ENCODE peak calls at places on chromosome 3, in ten cellular contexts. R, G, V, F, I, M, L, N, A and E are unnamed samples.

GRCh38 chr3:166013073-166013679 is 176.0 kb upstream of the BCHE start:
- DNase-seq in R (peak; percentile 18), G (no peak), V (no peak), F (no peak), I (no peak), M (peak; percentile 29), L (no peak), N (peak; percentile 18), A (no peak), E (no peak)

GRCh38 chr3:177283983-177284382 is 86.7 kb upstream of the TBL1XR1 start:
- DNase-seq in R (peak; percentile 17), G (no peak), V (no peak), F (no peak), I (no peak), M (no peak), L (no peak), N (no peak), A (no peak), E (no peak)

GRCh38 chr3:187130346-187131066 is 8.8 kb downstream of the RPL39L start:
- DNase-seq in R (peak; percentile 72), G (no peak), V (peak; percentile 20), F (no peak), I (no peak), M (no peak), L (no peak), N (no peak), A (no peak), E (peak; percentile 62)

GRCh38 chr3:134621824-134622223 is 29.0 kb downstream of the KY start:
- DNase-seq in R (no peak), G (no peak), V (no peak), F (no peak), I (no peak), M (no peak), L (no peak), N (no peak), A (no peak), E (no peak)

GRCh38 chr3:156675744-156676466 is 1.5 kb downstream of the TIPARP start:
- DNase-seq in R (peak; percentile 94), G (peak; percentile 61), V (peak; percentile 12), F (peak; percentile 28), I (no peak), M (peak; percentile 71), L (no peak), N (peak; percentile 24), A (peak; percentile 21), E (peak; percentile 68)

GRCh38 chr3:194984026-194984425 is 286.9 kb downstream of the XXYLT1 start:
- DNase-seq in R (no peak), G (no peak), V (no peak), F (no peak), I (no peak), M (no peak), L (no peak), N (no peak), A (no peak), E (no peak)

GRCh38 chr3:160870327-160870726 is 114.3 kb downstream of the PPM1L start:
- DNase-seq in R (no peak), G (no peak), V (no peak), F (no peak), I (no peak), M (no peak), L (no peak), N (no peak), A (no peak), E (no peak)

GRCh38 chr3:143348486-143349327 is 229.1 kb downstream of the CHST2 start:
- DNase-seq in R (no peak), G (no peak), V (no peak), F (no peak), I (no peak), M (no peak), L (no peak), N (no peak), A (no peak), E (no peak)

GRCh38 chr3:159800434-159801121 is 188.1 kb upstream of the IL12A start:
- DNase-seq in R (no peak), G (no peak), V (no peak), F (no peak), I (no peak), M (no peak), L (no peak), N (no peak), A (no peak), E (no peak)

DNA sequence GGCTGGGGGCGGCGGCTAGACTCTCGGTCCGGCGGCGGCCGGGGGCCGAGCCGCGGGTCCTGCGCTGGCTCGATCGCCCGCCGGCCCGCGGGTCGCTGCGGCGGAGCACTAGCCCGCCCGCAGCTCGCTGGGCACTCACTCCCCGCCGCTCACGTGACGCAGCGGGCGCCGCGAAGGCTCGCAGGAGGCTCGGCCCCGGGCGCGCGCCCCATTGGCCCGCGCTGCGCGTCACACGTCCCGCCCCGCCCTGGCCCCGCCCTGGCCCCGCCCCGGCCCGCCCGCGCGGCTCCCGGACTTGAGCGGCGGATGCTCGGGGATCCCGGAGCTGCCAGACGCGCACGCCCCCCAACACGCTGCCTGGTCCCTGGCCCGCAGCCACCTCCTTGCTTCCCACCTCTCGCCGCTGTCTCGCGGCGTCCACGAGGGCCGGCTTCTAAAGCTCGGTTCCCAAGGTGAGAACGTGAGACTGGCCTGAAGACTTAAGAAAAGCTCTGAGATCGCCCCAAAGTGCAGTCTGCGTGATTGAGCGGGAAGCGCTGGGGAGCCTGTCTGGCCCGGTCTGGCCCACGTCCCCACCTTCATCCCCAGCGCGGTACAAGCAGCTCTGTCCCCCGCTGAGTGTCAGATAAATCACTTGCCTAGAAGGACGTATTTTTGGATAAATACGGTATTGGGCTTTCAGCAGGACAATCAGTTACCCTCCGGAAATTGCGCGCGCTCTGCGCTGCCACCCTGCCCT is at the start of gene KLF15:
- DNase-seq in R (peak; percentile 71), G (peak; percentile 91), V (peak; percentile 56), F (peak; percentile 89), I (peak; percentile 98), M (peak; percentile 92), L (peak; percentile 90), N (peak; percentile 49), A (peak; percentile 89), E (peak; percentile 90)
- H3K27me3 ChIP-seq in R (peaks cover 10% of the 10 kb centered on the region), G (peaks cover 4% of the 10 kb centered on the region), V (peaks cover 49% of the 10 kb centered on the region), F (no peaks in the 10 kb centered on the region), I (peaks cover 5% of the 10 kb centered on the region), M (no peaks in the 10 kb centered on the region), L (no peaks in the 10 kb centered on the region), N (peaks cover 32% of the 10 kb centered on the region), A (peaks cover 13% of the 10 kb centered on the region), E (no peaks in the 10 kb centered on the region)

DNA sequence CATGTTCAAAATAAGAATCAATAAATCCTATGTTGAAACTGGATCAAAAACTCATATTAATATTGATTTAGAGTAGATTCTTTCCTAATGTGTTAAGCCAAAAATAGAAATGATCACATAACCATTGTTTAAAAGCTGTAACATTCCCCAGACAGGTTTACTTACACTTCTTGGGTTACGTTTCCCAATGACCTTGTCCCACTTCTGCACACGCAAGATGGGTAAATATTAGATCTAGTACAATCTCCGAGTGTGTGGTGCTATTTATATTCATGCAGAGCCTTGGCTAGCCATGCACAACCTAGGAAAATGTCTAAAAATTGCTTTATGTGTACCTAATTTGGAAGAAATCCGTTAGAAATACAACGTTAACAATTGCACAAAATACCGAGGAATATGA is 39.6 kb downstream of the ERC2 start:
- DNase-seq in R (no peak), G (no peak), V (no peak), F (no peak), I (no peak), M (no peak), L (no peak), N (no peak), A (no peak), E (no peak)
- TF ChIP-seq CTCF in R (no peak), G (no peak), V (no peak), F (no peak), I (no peak), M (no peak), L (no peak), N (no peak), A (no peak), E (no peak)

DNA sequence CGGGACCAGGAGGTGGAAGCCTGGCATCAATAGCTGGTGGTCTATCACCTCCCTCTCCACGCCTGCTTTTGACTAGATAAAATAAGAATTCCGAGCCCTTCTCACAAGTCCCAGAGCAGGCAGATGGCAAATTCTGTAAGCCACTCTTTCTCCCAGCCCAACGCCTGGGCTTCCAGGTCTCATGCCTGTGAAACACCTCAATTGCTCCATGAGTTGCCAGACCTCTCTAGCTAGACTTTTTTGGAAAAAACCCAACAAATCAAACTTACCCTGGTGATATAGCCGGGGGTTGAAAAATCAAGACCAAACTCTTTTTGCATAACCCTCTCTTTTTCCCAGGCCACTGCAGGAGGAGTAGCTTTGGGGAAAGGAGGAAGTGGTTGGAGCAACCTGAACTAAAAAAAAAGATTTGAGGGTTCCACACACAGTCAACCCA is 7.0 kb downstream of the BHLHE40 start:
- DNase-seq in R (peak; percentile 87), G (no peak), V (no peak), F (no peak), I (no peak), M (no peak), L (no peak), N (no peak), A (no peak), E (no peak)
- H3K27me3 ChIP-seq in R (no peaks in the 10 kb centered on the region), G (no peaks in the 10 kb centered on the region), V (no peaks in the 10 kb centered on the region), F (no peaks in the 10 kb centered on the region), I (no peaks in the 10 kb centered on the region), M (no peaks in the 10 kb centered on the region), L (no peaks in the 10 kb centered on the region), N (no peaks in the 10 kb centered on the region), A (no peaks in the 10 kb centered on the region), E (no peaks in the 10 kb centered on the region)

GRCh38 chr3:93969443-93969842 is 4.3 kb downstream of the PROS1 start:
- DNase-seq in R (peak; percentile 48), G (no peak), V (no peak), F (no peak), I (no peak), M (no peak), L (no peak), N (no peak), A (no peak), E (no peak)

GRCh38 chr3:93969997-93970396 is 3.7 kb downstream of the PROS1 start:
- DNase-seq in R (no peak), G (no peak), V (no peak), F (no peak), I (no peak), M (no peak), L (no peak), N (no peak), A (no peak), E (no peak)

DNA sequence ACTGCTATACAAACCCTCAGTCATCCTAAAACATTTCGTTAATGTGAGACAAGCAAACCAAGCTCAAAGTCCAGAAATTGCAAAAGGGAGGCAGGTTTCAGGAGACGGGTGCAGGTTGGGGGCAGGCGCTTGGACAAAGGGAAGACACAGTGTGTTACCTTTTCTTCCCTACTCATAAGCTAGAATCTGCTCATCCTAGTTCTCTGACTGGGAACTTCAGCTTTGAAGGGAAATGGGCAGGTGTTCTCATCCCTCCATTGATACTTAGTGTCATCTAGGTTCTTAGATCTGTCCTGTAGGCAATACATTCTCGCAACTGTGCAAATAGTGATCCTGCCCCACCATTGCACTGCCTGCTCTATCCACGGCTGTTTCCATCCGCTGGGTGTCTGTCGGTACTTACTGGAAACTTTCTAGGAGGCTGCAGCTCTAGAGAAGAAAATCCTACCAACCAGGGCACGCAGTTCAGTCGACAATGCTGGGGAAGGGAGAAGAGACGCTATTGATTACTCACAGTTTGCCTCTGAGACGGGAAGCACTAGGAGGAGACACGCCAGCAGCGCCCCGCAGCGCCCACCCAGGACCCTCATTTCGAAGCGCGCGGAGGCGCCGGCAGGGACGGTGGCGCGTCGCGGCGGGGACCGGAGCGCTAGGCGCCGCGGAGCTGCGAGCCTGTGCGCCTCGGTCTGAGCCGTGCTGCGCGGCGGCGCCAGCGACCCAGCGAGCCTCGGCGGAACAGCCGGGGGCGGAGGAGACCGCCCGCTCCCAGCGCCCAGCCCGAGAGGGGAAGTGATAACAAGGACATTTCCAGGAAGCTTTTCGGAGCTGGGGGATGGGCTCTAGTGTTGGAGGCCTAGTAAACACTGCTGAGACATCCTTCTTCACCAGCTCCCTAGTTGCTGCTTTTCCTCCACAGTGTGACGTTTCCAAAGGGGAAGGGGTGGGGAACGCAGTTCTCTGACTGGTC is at the start of gene PROS1:
- DNase-seq in R (peak; percentile 63), G (peak; percentile 77), V (no peak), F (peak; percentile 84), I (peak; percentile 95), M (peak; percentile 88), L (peak; percentile 66), N (peak; percentile 70), A (peak; percentile 85), E (peak; percentile 65)
- TF ChIP-seq CTCF in R (peak; percentile 9), G (no peak), V (no peak), F (no peak), I (no peak), M (no peak), L (no peak), N (no peak), A (peak; percentile 21), E (no peak)